ENCODE peak calls at places on chromosome 6, in five cellular contexts. K is transverse colon, X is coronary artery, P is ovary, G is right atrium auricular region. D is an unnamed sample.

GRCh38 chr6:49552596-49552995 is 2.1 kb downstream of the C6orf141 start:
- DNase-seq in K (no peak), G (no peak), P (no peak), X (no peak), D (no peak)

GRCh38 chr6:30344191-30344867 is 627 bp upstream of the RPP21 start:
- DNase-seq in P (no peak), X (no peak), K (no peak), G (no peak), D (no peak)

GRCh38 chr6:125201961-125202729 is 48.6 kb downstream of the TPD52L1 start:
- DNase-seq in G (peak; percentile 66), P (no peak), X (no peak), K (peak; percentile 73), D (no peak)

GRCh38 chr6:166989427-166990034 is 9.7 kb upstream of the CEP43 start:
- DNase-seq in P (no peak), G (no peak), K (no peak), X (no peak), D (no peak)

GRCh38 chr6:67896476-67896875 is 738.6 kb upstream of the ADGRB3 start:
- DNase-seq in G (no peak), P (no peak), X (no peak), K (no peak), D (no peak)

GRCh38 chr6:33690766-33691165 is 20.7 kb downstream of the UQCC2 start:
- DNase-seq in K (no peak), X (no peak), P (no peak), G (no peak), D (no peak)

GRCh38 chr6:18997375-18997826 is 610.3 kb downstream of the RNF144B start:
- DNase-seq in K (no peak), G (no peak), P (no peak), X (no peak), D (no peak)

GRCh38 chr6:170037541-170038250 is 253.2 kb downstream of the DLL1 start:
- DNase-seq in K (peak; percentile 37), G (no peak), X (peak; percentile 66), P (no peak), D (no peak)

GRCh38 chr6:21496749-21497148 is 96.8 kb upstream of the SOX4 start:
- DNase-seq in K (no peak), P (no peak), G (no peak), X (no peak), D (no peak)

GRCh38 chr6:150370112-150370511 is 1.3 kb downstream of the IYD start:
- DNase-seq in P (no peak), G (no peak), K (no peak), X (no peak), D (peak; percentile 68)

GRCh38 chr6:129112591-129112990 is 229.7 kb downstream of the LAMA2 start:
- DNase-seq in X (no peak), K (no peak), G (no peak), P (no peak), D (no peak)

GRCh38 chr6:163876391-163876790 is 461.9 kb downstream of the QKI start:
- DNase-seq in P (no peak), K (no peak), X (no peak), G (no peak), D (no peak)

GRCh38 chr6:41135062-41135832 is 18.9 kb downstream of the TREML1 start:
- DNase-seq in X (no peak), P (no peak), G (no peak), K (no peak), D (no peak)

GRCh38 chr6:118297821-118298220 is 250.3 kb upstream of the PLN start:
- DNase-seq in K (no peak), P (no peak), G (no peak), X (no peak), D (no peak)

GRCh38 chr6:14060971-14061370 is 56.6 kb upstream of the CD83 start:
- DNase-seq in K (no peak), X (no peak), G (no peak), P (no peak), D (no peak)

GRCh38 chr6:155782739-155783459 is 327.3 kb upstream of the NOX3 start:
- DNase-seq in P (no peak), X (no peak), G (no peak), K (no peak), D (no peak)

GRCh38 chr6:55957961-55958422 is 82.6 kb upstream of the BMP5 start:
- DNase-seq in P (no peak), X (no peak), K (no peak), G (no peak), D (no peak)

GRCh38 chr6:5898563-5898962 is 108.2 kb downstream of the NRN1 start:
- DNase-seq in K (no peak), X (no peak), G (no peak), P (no peak), D (no peak)

GRCh38 chr6:32554269-32554919 is 24.3 kb upstream of the HLA-DRB5 start:
- DNase-seq in G (no peak), X (no peak), K (no peak), P (no peak), D (no peak)

GRCh38 chr6:2430617-2431016 is 185.2 kb upstream of the GMDS start:
- DNase-seq in G (no peak), K (no peak), P (no peak), X (no peak), D (peak; percentile 57)

GRCh38 chr6:81750660-81751387 is 1.7 kb downstream of the TENT5A start:
- DNase-seq in P (no peak), K (no peak), G (no peak), X (no peak), D (no peak)

GRCh38 chr6:105844275-105844848 is 241.8 kb upstream of the PRDM1 start:
- DNase-seq in P (peak; percentile 20), G (no peak), K (no peak), X (no peak), D (no peak)

GRCh38 chr6:146892613-146893401 is 294.0 kb downstream of the ADGB start:
- DNase-seq in G (no peak), P (no peak), K (no peak), X (no peak), D (no peak)

GRCh38 chr6:136955123-136955522 is 33.0 kb downstream of the SLC35D3 start:
- DNase-seq in G (no peak), K (no peak), X (no peak), P (no peak), D (no peak)

GRCh38 chr6:20178327-20178726 is 33.9 kb downstream of the MBOAT1 start:
- DNase-seq in X (no peak), P (no peak), G (no peak), K (no peak), D (no peak)

GRCh38 chr6:43910638-43911353 is 140.8 kb downstream of the VEGFA start:
- DNase-seq in G (no peak), P (no peak), X (no peak), K (no peak), D (no peak)

GRCh38 chr6:30357678-30358339 is 12.9 kb downstream of the RPP21 start:
- DNase-seq in G (no peak), X (no peak), K (peak; percentile 44), P (no peak), D (no peak)

DNA sequence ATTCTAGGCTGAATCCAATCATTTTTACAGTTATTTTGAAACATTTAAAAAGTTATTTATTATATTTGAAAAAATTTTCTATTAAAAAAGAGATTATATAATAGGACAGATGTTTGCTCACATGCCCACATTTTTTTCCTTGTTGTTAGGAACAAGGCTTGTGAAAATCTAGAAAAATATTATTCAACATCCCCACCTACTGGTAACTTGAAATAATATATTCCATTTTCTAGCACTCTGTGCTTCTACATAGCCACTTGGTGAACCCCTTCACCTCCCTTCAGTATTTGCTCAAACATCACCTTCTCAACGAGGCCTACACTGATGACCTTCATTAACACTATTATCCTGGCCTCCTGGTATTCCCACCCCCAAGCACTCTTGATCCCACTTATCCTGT is 18.4 kb upstream of the GPRC6A start:
- DNase-seq in X (no peak), G (no peak), K (no peak), P (no peak), D (no peak)
- TF ChIP-seq CTCF in X (no peak), G (no peak), K (no peak), P (no peak), D (peak; percentile 8)

DNA sequence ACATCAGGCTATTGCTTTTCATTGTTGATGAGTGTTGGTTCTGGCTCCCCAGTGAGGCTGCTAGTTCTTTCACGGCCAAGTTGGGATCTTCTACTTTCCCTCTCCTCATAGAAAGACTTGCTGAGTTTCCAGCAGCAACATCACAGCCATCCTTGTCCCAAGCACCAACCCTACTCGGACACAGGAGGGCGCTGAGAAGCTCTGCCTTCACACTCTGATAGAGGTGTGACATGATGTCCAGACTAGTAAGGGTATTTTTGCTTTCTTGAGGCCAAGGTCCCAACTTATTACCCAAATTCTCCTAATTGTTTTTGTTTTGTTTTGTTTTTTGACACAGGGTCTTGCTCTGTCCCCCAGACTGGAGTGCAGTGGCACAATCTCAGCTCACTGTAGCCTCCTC is 3.0 kb upstream of the GCM1 start:
- DNase-seq in G (no peak), X (no peak), K (no peak), P (no peak), D (no peak)
- TF ChIP-seq CTCF in G (no peak), X (no peak), K (no peak), P (no peak), D (no peak)

DNA sequence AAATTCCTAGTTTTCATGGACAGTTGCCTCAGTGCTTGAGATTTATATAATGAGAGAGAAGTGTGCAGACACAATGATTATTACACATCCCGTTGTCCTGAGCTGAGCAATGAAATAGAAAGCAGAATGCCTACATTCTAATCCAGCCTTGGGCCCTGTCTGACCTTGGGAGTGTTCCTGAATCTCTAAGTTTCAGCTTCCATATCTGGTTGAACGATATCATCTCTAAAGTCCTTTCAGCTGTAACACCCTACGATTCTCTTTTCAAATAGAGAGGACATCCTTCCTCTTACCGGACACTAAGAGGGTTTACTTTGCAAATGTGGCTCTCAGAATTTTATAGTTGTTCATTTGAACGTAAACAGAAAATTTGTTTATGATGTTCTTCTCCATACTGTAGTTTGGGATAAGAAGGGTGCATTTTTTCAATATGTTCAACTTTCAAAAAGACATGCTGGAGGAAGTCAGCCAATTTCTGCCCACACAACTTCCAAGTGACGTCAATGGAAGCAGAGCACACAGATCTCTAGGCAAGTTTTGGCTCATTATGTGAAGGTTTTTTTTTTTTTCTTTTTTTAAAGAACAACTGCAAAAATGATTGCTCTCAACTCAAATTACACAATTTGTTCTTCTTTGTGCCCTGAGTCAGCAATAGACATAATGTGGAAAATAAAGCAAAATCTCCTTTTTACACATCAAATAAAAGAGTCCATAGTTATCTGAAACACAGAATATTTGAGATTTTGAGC is 50.4 kb downstream of the PDE7B start:
- DNase-seq in K (no peak), X (no peak), G (peak; percentile 72), P (peak; percentile 70), D (no peak)
- TF ChIP-seq CTCF in K (no peak), X (no peak), G (no peak), P (no peak), D (no peak)

GRCh38 chr6:94074764-94075163 is 655.4 kb upstream of the EPHA7 start:
- DNase-seq in G (no peak), X (no peak), P (no peak), K (no peak), D (no peak)

DNA sequence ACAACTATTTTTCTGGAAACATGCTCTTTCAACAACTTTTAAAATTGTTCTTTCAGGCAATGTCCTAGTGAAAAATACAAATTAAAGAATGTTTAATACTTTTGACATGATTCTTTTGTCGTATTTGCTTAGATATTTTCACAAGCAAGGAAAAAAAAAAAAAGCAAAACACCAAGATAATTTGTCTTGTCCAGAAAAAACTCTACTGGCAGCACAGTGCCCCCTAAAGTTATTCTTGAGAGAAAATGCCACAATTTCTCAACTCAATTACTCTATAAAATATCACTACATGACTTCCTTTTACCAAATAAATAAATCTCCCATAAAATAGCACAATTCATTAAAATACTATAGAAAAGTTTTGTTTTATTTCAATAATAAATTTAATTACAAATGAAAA is 652.5 kb upstream of the EPHA7 start:
- DNase-seq in G (no peak), X (no peak), P (no peak), K (no peak), D (no peak)
- TF ChIP-seq CTCF in G (no peak), X (no peak), P (no peak), K (no peak), D (peak; percentile 27)